ENCODE peak calls at places on chromosome 10, in seven cellular contexts. G, I, Q, S, D, Z and H are unnamed samples.
A peak's percentile ranks its signal among the peaks of the same experiment; 100 is the strongest.

GRCh38 chr10:119642556-119643111 is 8.5 kb upstream of the BAG3 start:
- DNase-seq in Q (no peak), S (no peak), D (no peak), G (no peak), Z (no peak), I (no peak), H (no peak)

GRCh38 chr10:107163904-107164861 is at the start of gene SORCS1:
- DNase-seq in I (peak; percentile 16), G (peak; percentile 88), S (no peak), Z (no peak), D (peak; percentile 78), Q (peak; percentile 61), H (no peak)

GRCh38 chr10:119737827-119738226 is 12.0 kb downstream of the INPP5F start:
- DNase-seq in Z (peak; percentile 94), S (no peak), I (peak; percentile 30), G (no peak), Q (no peak), D (no peak), H (peak; percentile 51)

GRCh38 chr10:5479481-5480161 is 19.7 kb downstream of the CALML5 start:
- DNase-seq in G (no peak), Q (no peak), I (no peak), S (no peak), D (peak; percentile 28), Z (no peak), H (peak; percentile 63)

GRCh38 chr10:3484306-3485187 is 300.5 kb downstream of the KLF6 start:
- DNase-seq in Q (no peak), G (no peak), I (no peak), D (no peak), S (no peak), Z (no peak), H (no peak)

GRCh38 chr10:36380538-36380937 is 738.4 kb upstream of the FZD8 start:
- DNase-seq in Z (no peak), G (peak; percentile 16), I (no peak), S (no peak), D (no peak), Q (no peak), H (no peak)

GRCh38 chr10:43225787-43226153 is 41.1 kb downstream of the RASGEF1A start:
- DNase-seq in I (peak; percentile 3), D (peak; percentile 43), Q (peak; percentile 35), Z (no peak), S (no peak), G (no peak), H (peak; percentile 55)

GRCh38 chr10:683448-684071 is 5.9 kb downstream of the DIP2C start:
- DNase-seq in S (no peak), G (peak; percentile 86), I (no peak), Q (no peak), D (peak; percentile 91), Z (peak; percentile 89), H (peak; percentile 54)

GRCh38 chr10:84599254-84599653 is 270.9 kb downstream of the CCSER2 start:
- DNase-seq in Q (no peak), S (no peak), Z (no peak), G (no peak), D (no peak), I (no peak), H (no peak)

GRCh38 chr10:116899626-116900025 is 50.3 kb downstream of the ENO4 start:
- DNase-seq in Z (no peak), I (no peak), S (no peak), D (no peak), G (no peak), Q (no peak), H (no peak)

GRCh38 chr10:112177247-112177646 is 6.3 kb downstream of the GPAM start:
- DNase-seq in S (no peak), I (no peak), Q (no peak), G (no peak), Z (no peak), D (no peak), H (no peak)

GRCh38 chr10:12549297-12549696 is 199.9 kb downstream of the CAMK1D start:
- DNase-seq in I (no peak), Z (no peak), D (no peak), Q (no peak), S (no peak), G (no peak), H (no peak)

GRCh38 chr10:124074471-124075109 is 18.8 kb downstream of the CHST15 start:
- DNase-seq in Q (no peak), Z (no peak), I (peak; percentile 34), G (no peak), S (no peak), D (no peak), H (no peak)

GRCh38 chr10:93745411-93746065 is 12.2 kb upstream of the LGI1 start:
- DNase-seq in Z (peak; percentile 32), I (no peak), Q (no peak), G (no peak), D (no peak), S (no peak), H (no peak)

GRCh38 chr10:88966785-88967184 is 14.2 kb upstream of the ACTA2 start:
- DNase-seq in Z (no peak), G (no peak), I (peak; percentile 26), S (no peak), D (peak; percentile 83), Q (no peak), H (no peak)

GRCh38 chr10:28381903-28382347 is 79.1 kb upstream of the MPP7 start:
- DNase-seq in G (peak; percentile 62), Z (peak; percentile 65), D (peak; percentile 92), Q (peak; percentile 83), I (peak; percentile 89), S (peak; percentile 90), H (peak; percentile 84)

GRCh38 chr10:26336979-26337378 is 101.2 kb upstream of the APBB1IP start:
- DNase-seq in G (no peak), I (no peak), D (no peak), Z (no peak), Q (no peak), S (no peak), H (peak; percentile 55)

GRCh38 chr10:20146004-20146403 is 329.8 kb downstream of the PLXDC2 start:
- DNase-seq in Z (no peak), D (no peak), Q (no peak), I (no peak), S (no peak), G (no peak), H (no peak)

GRCh38 chr10:18230794-18231193 is 90.6 kb downstream of the CACNB2 start:
- DNase-seq in I (no peak), Z (no peak), D (no peak), S (no peak), Q (no peak), G (no peak), H (no peak)

GRCh38 chr10:33376976-33377657 is 42.6 kb upstream of the NRP1 start:
- DNase-seq in G (no peak), D (no peak), S (no peak), Q (no peak), Z (no peak), I (no peak), H (no peak)

GRCh38 chr10:78211476-78212110 is 177.9 kb downstream of the RPS24 start:
- DNase-seq in S (no peak), D (no peak), I (no peak), Z (peak; percentile 38), Q (no peak), G (peak; percentile 71), H (no peak)
- H3K27ac ChIP-seq in S (peak overlapping the region; percentile 52), D (peak overlapping the region; percentile 64), I (no peak overlapping the region), Z (peak overlapping the region; percentile 81), Q (no peak overlapping the region), G (peak overlapping the region; percentile 87), H (no peak overlapping the region)

GRCh38 chr10:24947304-24948097 is 4.9 kb downstream of the PRTFDC1 start:
- DNase-seq in S (no peak), I (no peak), D (no peak), Q (no peak), G (no peak), Z (no peak), H (no peak)
- TF ChIP-seq EP300 in S (no peak), I (no peak), D (no peak), Q (no peak), G (no peak), Z (no peak), H (no peak)

GRCh38 chr10:72812798-72813430 is 80.6 kb upstream of the OIT3 start:
- DNase-seq in G (no peak), Z (peak; percentile 15), I (no peak), Q (no peak), S (no peak), D (no peak), H (no peak)
- H3K27ac ChIP-seq in G (peak overlapping the region; percentile 41), Z (peak overlapping the region; percentile 30), I (no peak overlapping the region), Q (no peak overlapping the region), S (no peak overlapping the region), D (no peak overlapping the region), H (no peak overlapping the region)

DNA sequence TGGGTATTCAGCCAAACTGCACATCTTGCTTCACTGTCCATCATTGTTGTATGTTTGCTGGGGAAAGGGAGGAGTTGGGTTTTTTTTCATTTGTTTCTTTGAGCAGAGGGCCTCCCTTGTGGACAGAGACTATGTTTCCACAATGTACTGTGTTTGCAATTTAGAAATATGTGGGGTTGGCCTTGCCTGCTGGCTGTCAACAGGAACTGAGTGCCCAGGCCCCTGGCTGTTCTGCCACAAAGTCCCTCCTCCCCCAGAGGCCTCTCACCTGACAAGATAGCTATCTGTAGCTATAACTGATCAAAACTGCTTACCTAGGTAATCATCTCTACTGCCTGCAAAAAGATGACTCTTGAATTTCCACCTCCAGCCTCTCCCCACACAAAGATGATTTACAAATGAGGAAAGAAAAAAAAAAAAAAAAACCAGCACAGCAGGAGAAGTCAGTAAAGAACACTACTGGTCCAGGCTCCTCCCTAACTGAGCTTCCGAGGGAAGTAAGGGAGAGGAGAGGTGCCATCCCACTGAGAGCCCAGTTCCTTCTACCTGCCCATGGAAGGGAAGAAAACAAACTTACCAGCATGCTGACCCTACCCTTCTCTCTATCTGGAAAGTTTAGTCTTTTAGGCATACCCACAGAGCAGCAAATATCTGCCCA is 121.7 kb downstream of the SGMS1 start:
- DNase-seq in I (no peak), Z (no peak), D (no peak), S (no peak), G (no peak), Q (no peak), H (no peak)
- TF ChIP-seq EP300 in I (no peak), Z (no peak), D (no peak), S (no peak), G (no peak), Q (no peak), H (no peak)

DNA sequence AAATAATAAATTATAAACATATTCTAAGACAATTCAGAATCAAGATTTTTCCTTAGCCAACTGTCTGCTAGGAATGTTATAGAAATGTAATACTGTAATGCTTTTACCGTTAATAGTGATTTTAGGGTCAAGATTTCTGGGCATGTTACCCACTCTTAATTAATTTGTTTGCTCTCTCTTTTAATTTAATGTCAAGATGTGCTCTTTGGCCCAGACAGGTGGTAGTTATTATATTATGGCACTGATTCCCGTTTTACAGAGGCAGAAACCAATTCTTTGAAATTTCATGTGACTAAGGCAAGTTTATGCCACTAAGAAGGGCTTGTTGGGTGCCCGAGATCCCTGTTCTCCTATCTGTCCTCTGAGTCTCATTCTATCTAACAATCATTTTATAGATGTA is 959 bp upstream of the FAM107B start:
- DNase-seq in D (no peak), S (no peak), I (no peak), G (no peak), Q (no peak), Z (no peak), H (no peak)
- H3K27ac ChIP-seq in D (no peak overlapping the region), S (no peak overlapping the region), I (no peak overlapping the region), G (no peak overlapping the region), Q (no peak overlapping the region), Z (peak overlapping the region; percentile 54), H (no peak overlapping the region)